ENCODE peak calls at places on chromosomes 4 and X, in five cellular contexts. M is germinal center, S is ecto neural progenitor cell, G is HT1080, Q is fibroblast of mammary gland. Y is an unnamed sample.

GRCh38 chr4:144185086-144185485 is 44.6 kb upstream of the GYPA start:
- DNase-seq in M (no peak), S (no peak), G (no peak), Q (no peak), Y (no peak)

GRCh38 chrX:55135171-55135570 is 46.4 kb downstream of the PAGE2 start:
- DNase-seq in M (peak; percentile 3), S (no peak), G (peak; percentile 3), Q (peak; percentile 31), Y (no peak)

GRCh38 chrX:22105231-22105630 is 73.1 kb downstream of the PHEX start:
- DNase-seq in M (no peak), S (no peak), G (no peak), Q (peak; percentile 91), Y (no peak)

GRCh38 chr4:53490965-53491622 is 100.2 kb downstream of the LNX1 start:
- DNase-seq in M (peak; percentile 10), S (no peak), G (peak; percentile 69), Q (peak; percentile 97), Y (peak; percentile 24)

GRCh38 chrX:113644426-113644825 is 803.8 kb upstream of the AMOT start:
- DNase-seq in M (no peak), S (no peak), G (peak; percentile 72), Q (peak; percentile 65), Y (no peak)

GRCh38 chr4:58936436-58936835 is 1826.3 kb upstream of the IGFBP7 start:
- DNase-seq in M (no peak), S (no peak), G (peak; percentile 47), Q (no peak), Y (no peak)

GRCh38 chr4:77155631-77156345 is 1.2 kb upstream of the CCNG2 start:
- DNase-seq in M (no peak), S (no peak), G (no peak), Q (no peak), Y (no peak)

GRCh38 chr4:5921578-5921977 is 28.7 kb upstream of the CRMP1 start:
- DNase-seq in M (no peak), S (no peak), G (no peak), Q (no peak), Y (no peak)

GRCh38 chr4:103032575-103032974 is 13.1 kb upstream of the SLC9B1 start:
- DNase-seq in M (peak; percentile 19), S (peak; percentile 58), G (peak; percentile 39), Q (peak; percentile 31), Y (no peak)

GRCh38 chrX:119693996-119694451 is 1.1 kb upstream of the SEPTIN6 start:
- DNase-seq in M (no peak), S (peak; percentile 53), G (no peak), Q (no peak), Y (peak; percentile 43)

GRCh38 chr4:2560167-2560566 is 23.7 kb downstream of the FAM193A start:
- DNase-seq in M (no peak), S (no peak), G (no peak), Q (no peak), Y (no peak)

GRCh38 chrX:150503898-150504219 is 64.6 kb upstream of the MTM1 start:
- DNase-seq in M (no peak), S (no peak), G (no peak), Q (no peak), Y (no peak)

GRCh38 chr4:147060171-147060931 is 114.7 kb upstream of the TTC29 start:
- DNase-seq in M (no peak), S (no peak), G (peak; percentile 40), Q (peak; percentile 78), Y (no peak)

GRCh38 chr4:109861941-109862340 is 14.0 kb downstream of the LRIT3 start:
- DNase-seq in M (no peak), S (no peak), G (no peak), Q (no peak), Y (no peak)

GRCh38 chrX:20388594-20388993 is 121.9 kb upstream of the RPS6KA3 start:
- DNase-seq in M (no peak), S (no peak), G (no peak), Q (no peak), Y (no peak)

GRCh38 chr4:4182835-4183568 is 43.7 kb downstream of the OTOP1 start:
- DNase-seq in M (peak; percentile 25), S (peak; percentile 73), G (no peak), Q (peak; percentile 10), Y (peak; percentile 31)

GRCh38 chrX:122188751-122189150 is 995.3 kb upstream of the GRIA3 start:
- DNase-seq in M (no peak), S (no peak), G (no peak), Q (peak; percentile 5), Y (no peak)

GRCh38 chr4:7909966-7910720 is 29.5 kb downstream of the AFAP1 start:
- DNase-seq in M (no peak), S (no peak), G (no peak), Q (peak; percentile 81), Y (no peak)

GRCh38 chrX:50988649-50989048 is 78.1 kb downstream of the BMP15 start:
- DNase-seq in M (no peak), S (no peak), G (peak; percentile 22), Q (peak; percentile 47), Y (peak; percentile 9)

GRCh38 chr4:86358176-86358701 is 1.6 kb downstream of the MAPK10 start:
- DNase-seq in M (no peak), S (no peak), G (no peak), Q (no peak), Y (no peak)

GRCh38 chr4:53640576-53641459 is 49.5 kb upstream of the LNX1 start:
- DNase-seq in M (no peak), S (no peak), G (no peak), Q (no peak), Y (peak; percentile 20)

GRCh38 chrX:77264490-77264889 is 182.7 kb upstream of the FGF16 start:
- DNase-seq in M (no peak), S (no peak), G (no peak), Q (no peak), Y (no peak)

GRCh38 chr4:37822220-37822619 is 4.3 kb upstream of the PGM2 start:
- DNase-seq in M (no peak), S (no peak), G (no peak), Q (peak; percentile 6), Y (no peak)

GRCh38 chrX:3451566-3451965 is 105.1 kb upstream of the MXRA5 start:
- DNase-seq in M (no peak), S (no peak), G (no peak), Q (peak; percentile 79), Y (no peak)

GRCh38 chrX:43278440-43278839 is 377.7 kb upstream of the MAOA start:
- DNase-seq in M (no peak), S (no peak), G (no peak), Q (no peak), Y (no peak)

GRCh38 chrX:55908685-55909212 is 191.2 kb downstream of the RRAGB start:
- DNase-seq in M (peak; percentile 22), S (peak; percentile 45), G (peak; percentile 7), Q (peak; percentile 2), Y (peak; percentile 18)

GRCh38 chrX:49761481-49761880 is 65.7 kb upstream of the PAGE1 start:
- DNase-seq in M (no peak), S (no peak), G (no peak), Q (peak; percentile 13), Y (peak; percentile 10)

GRCh38 chr4:11436084-11436483 is 7.4 kb upstream of the HS3ST1 start:
- DNase-seq in M (no peak), S (no peak), G (no peak), Q (no peak), Y (no peak)

GRCh38 chr4:121551271-121551670 is 145.5 kb downstream of the ANXA5 start:
- DNase-seq in M (no peak), S (no peak), G (peak; percentile 44), Q (peak; percentile 27), Y (no peak)

GRCh38 chrX:104568304-104568915 is 2.4 kb downstream of the IL1RAPL2 start:
- DNase-seq in M (no peak), S (no peak), G (no peak), Q (no peak), Y (no peak)

GRCh38 chr4:83993774-83994173 is 457.9 kb downstream of the GPAT3 start:
- DNase-seq in M (peak; percentile 3), S (peak; percentile 57), G (no peak), Q (no peak), Y (no peak)

GRCh38 chrX:29225670-29226069 is 638.4 kb downstream of the IL1RAPL1 start:
- DNase-seq in M (no peak), S (no peak), G (no peak), Q (no peak), Y (no peak)

GRCh38 chrX:10859353-10859752 is 239.0 kb upstream of the MID1 start:
- DNase-seq in M (no peak), S (no peak), G (peak; percentile 0), Q (no peak), Y (no peak)